ENCODE peak calls at places on chromosome X, in ten cellular contexts. I is amniotic stem cell; U is skeletal muscle cell; N is Right ventricle myocardium superior; W is T1000; Z is endothelial cell; Q is fibroblast of the conjunctiva; L is tibial nerve; Y is activated CD4-positive, alpha-beta T cell treated with anti-CD3 and anti-CD28 coated beads, Interleukin-2, amount 10 ng/mL, durations not matched to agents 7 days and 5 days; K is COLO829. G is an unnamed sample.

GRCh38 chrX:68920541-68920940 is 91.7 kb downstream of the EFNB1 start:
- DNase-seq in N (no peak), Q (no peak), Z (no peak), I (no peak), L (peak), K (no peak), Y (no peak), W (no peak), U (no peak), G (no peak)

GRCh38 chrX:136346506-136346905 is 45.7 kb downstream of the ADGRG4 start:
- DNase-seq in Q (no peak), Z (no peak), K (no peak), W (no peak), U (no peak), Y (no peak), I (no peak), L (no peak), N (no peak), G (no peak)

GRCh38 chrX:153928846-153929245 is 2.8 kb upstream of the ARHGAP4 start:
- DNase-seq in W (no peak), Q (no peak), Y (no peak), I (no peak), Z (no peak), L (no peak), N (no peak), K (no peak), U (no peak), G (no peak)

GRCh38 chrX:1462596-1463251 is 10.0 kb upstream of the ASMTL start:
- DNase-seq in Y (peak), Z (no peak), N (no peak), W (peak), K (no peak), L (no peak), Q (peak), U (no peak), I (peak), G (peak)

GRCh38 chrX:150032742-150033141 is 94.5 kb upstream of the EOLA2 start:
- DNase-seq in Q (peak), L (no peak), K (peak), W (no peak), U (no peak), Y (no peak), N (no peak), I (peak), Z (no peak), G (peak)

GRCh38 chrX:109629310-109629709 is 4.3 kb upstream of the KCNE5 start:
- DNase-seq in Q (no peak), Y (no peak), L (no peak), I (no peak), W (no peak), U (no peak), Z (no peak), K (no peak), N (no peak), G (no peak)

GRCh38 chrX:153773741-153774575 is 6.9 kb upstream of the SRPK3 start:
- DNase-seq in Q (no peak), Y (no peak), K (no peak), U (no peak), Z (no peak), I (no peak), W (no peak), N (peak), L (no peak), G (no peak)

GRCh38 chrX:16666541-16666940 is 16.6 kb downstream of the S100G start:
- DNase-seq in L (no peak), I (no peak), W (no peak), N (no peak), Q (no peak), Y (no peak), U (peak), K (peak), Z (no peak), G (peak)

GRCh38 chrX:72272868-72273267 is 4.2 kb downstream of the RPS4X start:
- DNase-seq in W (peak), N (no peak), L (no peak), K (no peak), U (no peak), Z (no peak), Y (no peak), I (peak), Q (no peak), G (no peak)

GRCh38 chrX:154458116-154458953 is at the start of gene PLXNA3:
- DNase-seq in L (no peak), Y (peak), W (no peak), I (no peak), N (peak), K (no peak), U (no peak), Q (no peak), Z (peak), G (no peak)

GRCh38 chrX:152588206-152588605 is 49.5 kb upstream of the GABRQ start:
- DNase-seq in U (no peak), L (no peak), Z (no peak), N (no peak), K (no peak), I (no peak), Y (no peak), Q (no peak), W (no peak), G (peak)

GRCh38 chrX:144801786-144802185 is 445.5 kb upstream of the SPANXN1 start:
- DNase-seq in L (no peak), I (no peak), Y (no peak), U (peak), K (peak), Q (no peak), Z (no peak), N (no peak), W (no peak), G (no peak)

GRCh38 chrX:56797966-56798711 is 69.1 kb downstream of the NBDY start:
- DNase-seq in K (no peak), N (no peak), Z (no peak), Y (no peak), I (no peak), L (no peak), Q (no peak), W (no peak), U (no peak), G (peak)

GRCh38 chrX:44062842-44063241 is 89.7 kb upstream of the NDP start:
- DNase-seq in K (no peak), Y (no peak), Q (no peak), I (no peak), W (no peak), U (no peak), L (no peak), N (no peak), Z (no peak), G (no peak)

GRCh38 chrX:107450823-107451509 is 1.5 kb downstream of the FRMPD3 start:
- DNase-seq in Z (peak), I (no peak), L (no peak), K (no peak), Q (no peak), Y (no peak), W (no peak), U (no peak), N (no peak), G (no peak)

GRCh38 chrX:111634823-111635410 is 46.1 kb upstream of the ALG13 start:
- DNase-seq in K (no peak), Z (no peak), Y (no peak), W (no peak), L (no peak), N (no peak), Q (no peak), I (no peak), U (no peak), G (no peak)

GRCh38 chrX:37918168-37918567 is 70.8 kb upstream of the DYNLT3 start:
- DNase-seq in Y (no peak), U (no peak), W (no peak), K (no peak), I (no peak), Z (no peak), N (no peak), Q (no peak), L (no peak), G (no peak)